ENCODE peak calls at places on chromosomes 11 and 22, in ten cellular contexts. W, V, X, T, I, N, K, H, A and J are unnamed samples.

GRCh38 chr11:26974068-26974790 is 19.7 kb upstream of the FIBIN start:
- DNase-seq in I (peak), T (no peak), K (peak), A (no peak), X (no peak), H (no peak), N (no peak), V (peak), W (no peak), J (no peak)

GRCh38 chr11:35905901-35906661 is 37.8 kb upstream of the LDLRAD3 start:
- DNase-seq in V (no peak), W (no peak), H (peak), I (peak), T (peak), N (no peak), X (no peak), A (no peak), K (no peak), J (no peak)

GRCh38 chr11:32935462-32936029 is 42.9 kb downstream of the QSER1 start:
- DNase-seq in W (no peak), K (no peak), A (no peak), N (no peak), H (no peak), I (peak), V (no peak), X (no peak), T (no peak), J (no peak)

GRCh38 chr22:19011075-19011474 is 75.0 kb upstream of the PRODH start:
- DNase-seq in A (no peak), W (no peak), T (no peak), V (no peak), N (no peak), I (peak), K (no peak), X (no peak), H (no peak), J (no peak)

GRCh38 chr11:88188251-88189030 is 13.2 kb upstream of the RAB38 start:
- DNase-seq in I (peak), X (no peak), N (no peak), K (no peak), W (no peak), A (no peak), T (no peak), H (no peak), V (no peak), J (no peak)

GRCh38 chr11:82776377-82776776 is 42.7 kb upstream of the FAM181B start:
- DNase-seq in K (no peak), A (no peak), H (no peak), N (no peak), X (no peak), I (peak), T (no peak), V (no peak), W (no peak), J (no peak)

GRCh38 chr22:36736701-36737320 is 33.3 kb upstream of the CACNG2 start:
- DNase-seq in V (no peak), N (peak), W (no peak), H (no peak), K (no peak), I (no peak), X (no peak), A (no peak), T (no peak), J (peak)

GRCh38 chr22:30694638-30695350 is at the start of gene OSBP2:
- DNase-seq in W (peak), V (no peak), A (peak), H (no peak), X (no peak), T (peak), N (peak), I (peak), K (peak), J (peak)

GRCh38 chr11:109914809-109915653 is 178.2 kb upstream of the ZC3H12C start:
- DNase-seq in N (no peak), X (peak), W (no peak), T (peak), I (peak), V (no peak), K (no peak), A (no peak), H (no peak), J (no peak)

GRCh38 chr11:46658259-46658658 is 40.9 kb downstream of the ATG13 start:
- DNase-seq in A (no peak), N (peak), T (no peak), H (no peak), W (no peak), I (no peak), X (no peak), V (peak), K (no peak), J (no peak)

GRCh38 chr11:63918576-63919171 is 1.7 kb upstream of the RCOR2 start:
- DNase-seq in I (peak), X (no peak), A (peak), W (no peak), V (no peak), T (peak), N (no peak), H (no peak), K (no peak), J (no peak)

GRCh38 chr11:7639643-7640025 is 33.7 kb downstream of the CYB5R2 start:
- DNase-seq in T (no peak), I (peak), A (no peak), V (no peak), W (no peak), X (peak), K (no peak), H (no peak), N (no peak), J (no peak)

GRCh38 chr11:109849946-109850345 is 243.2 kb upstream of the ZC3H12C start:
- DNase-seq in X (no peak), K (no peak), H (no peak), V (no peak), A (no peak), N (no peak), I (peak), T (no peak), W (no peak), J (no peak)

GRCh38 chr22:28867191-28867590 is 16.2 kb upstream of the ZNRF3 start:
- DNase-seq in K (no peak), X (peak), W (peak), A (no peak), H (no peak), I (peak), V (no peak), T (no peak), N (no peak), J (no peak)

GRCh38 chr11:65251476-65251875 is 10.3 kb upstream of the POLA2 start:
- DNase-seq in T (no peak), N (no peak), V (no peak), A (no peak), X (no peak), H (no peak), W (no peak), K (no peak), I (no peak), J (no peak)

GRCh38 chr11:74050465-74050864 is 41.6 kb upstream of the UCP3 start:
- DNase-seq in T (no peak), X (no peak), H (no peak), A (no peak), I (no peak), K (no peak), W (no peak), N (no peak), V (no peak), J (no peak)